ENCODE peak calls at places on chromosomes 5 and 9, in ten cellular contexts. Z, S, H, D, Y, E, R, B, K and W are unnamed samples.

GRCh38 chr9:87816041-87816440 is 66.6 kb upstream of the SPATA31E1 start:
- DNase-seq in Z (no peak), H (no peak), Y (no peak), B (no peak), S (no peak), K (no peak), E (no peak), R (peak; percentile 47), D (no peak), W (no peak)

GRCh38 chr9:110256392-110257096 is at the start of gene TXN:
- DNase-seq in B (peak; percentile 93), E (peak; percentile 93), D (peak; percentile 89), R (peak; percentile 91), H (peak; percentile 82), K (peak; percentile 73), Y (peak; percentile 97), S (peak; percentile 77), Z (peak; percentile 59), W (peak; percentile 93)

GRCh38 chr5:178162481-178162880 is 8.8 kb upstream of the NHP2 start:
- DNase-seq in Z (no peak), E (no peak), B (no peak), Y (no peak), K (no peak), R (no peak), S (no peak), D (no peak), H (no peak), W (no peak)

GRCh38 chr5:22531986-22532385 is 321.2 kb downstream of the CDH12 start:
- DNase-seq in B (no peak), Y (no peak), H (no peak), K (no peak), Z (no peak), D (no peak), E (no peak), S (no peak), R (no peak), W (no peak)

GRCh38 chr5:13569088-13569715 is 375.3 kb downstream of the DNAH5 start:
- DNase-seq in B (no peak), S (no peak), E (no peak), D (no peak), R (no peak), Z (no peak), Y (no peak), H (no peak), K (no peak), W (no peak)

GRCh38 chr5:82564963-82565362 is 286.8 kb upstream of the RPS23 start:
- DNase-seq in B (no peak), E (no peak), H (no peak), S (no peak), K (no peak), R (no peak), Y (no peak), D (no peak), Z (no peak), W (no peak)

GRCh38 chr9:34385561-34386230 is 9.0 kb upstream of the MYORG start:
- DNase-seq in S (no peak), B (no peak), Z (no peak), R (no peak), Y (no peak), H (no peak), D (no peak), K (no peak), E (no peak), W (no peak)

GRCh38 chr9:99822096-99822595 is 461 bp downstream of the NR4A3 start:
- DNase-seq in K (no peak), H (no peak), Y (no peak), D (no peak), Z (no peak), B (no peak), S (no peak), R (peak; percentile 27), E (no peak), W (no peak)

GRCh38 chr5:177233206-177233605 is 70.3 kb downstream of the RAB24 start:
- DNase-seq in R (peak; percentile 9), K (no peak), E (no peak), B (no peak), D (no peak), Y (no peak), S (no peak), Z (no peak), H (no peak), W (no peak)

GRCh38 chr5:67160985-67161384 is 35.6 kb downstream of the CD180 start:
- DNase-seq in D (no peak), R (no peak), S (peak; percentile 87), E (peak; percentile 49), K (peak; percentile 67), Y (no peak), Z (no peak), H (no peak), B (peak; percentile 67), W (no peak)

GRCh38 chr5:93941897-93942296 is 200.5 kb upstream of the POU5F2 start:
- DNase-seq in B (no peak), D (no peak), E (peak; percentile 47), Z (no peak), Y (no peak), R (peak; percentile 10), S (no peak), H (no peak), K (no peak), W (no peak)

DNA sequence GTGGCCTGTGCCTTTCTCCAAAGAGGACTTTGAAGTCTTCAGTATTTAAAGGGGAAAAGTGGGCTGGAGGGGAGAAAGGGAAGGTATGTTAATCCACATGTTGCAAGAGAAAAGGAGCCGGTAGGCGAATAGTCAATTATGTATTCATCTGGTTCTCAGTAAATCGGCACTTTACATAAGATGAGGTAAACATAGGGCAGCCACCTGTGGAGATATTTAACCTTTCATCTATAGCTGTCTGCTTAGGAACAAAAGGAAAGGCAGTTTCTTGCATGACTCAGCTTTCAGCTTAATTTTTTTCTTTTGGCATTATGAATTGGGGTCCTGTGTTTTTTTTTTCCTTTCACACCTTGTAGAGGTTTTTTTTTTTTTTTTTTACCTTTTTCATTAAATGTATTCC is 42.2 kb downstream of the FGD3 start:
- DNase-seq in E (no peak), D (no peak), Y (no peak), B (no peak), R (no peak), H (peak; percentile 52), K (no peak), Z (no peak), S (no peak), W (no peak)
- TF ChIP-seq CTCF in E (no peak), D (no peak), Y (no peak), B (no peak), R (no peak), H (no peak), K (no peak), Z (no peak), S (no peak), W (no peak)

GRCh38 chr9:96038271-96038670 is 162.8 kb downstream of the ERCC6L2 start:
- DNase-seq in B (no peak), Y (no peak), K (no peak), E (no peak), D (no peak), R (no peak), H (no peak), Z (no peak), S (no peak), W (no peak)
- H3K9me3 ChIP-seq in B (peaks cover 9% of the 10 kb centered on the region), Y (peaks cover 8% of the 10 kb centered on the region), K (no peaks in the 10 kb centered on the region), E (no peaks in the 10 kb centered on the region), D (no peaks in the 10 kb centered on the region), R (no peaks in the 10 kb centered on the region), H (peaks cover 10% of the 10 kb centered on the region), Z (no peaks in the 10 kb centered on the region), S (no peaks in the 10 kb centered on the region), W (peaks cover 7% of the 10 kb centered on the region)

DNA sequence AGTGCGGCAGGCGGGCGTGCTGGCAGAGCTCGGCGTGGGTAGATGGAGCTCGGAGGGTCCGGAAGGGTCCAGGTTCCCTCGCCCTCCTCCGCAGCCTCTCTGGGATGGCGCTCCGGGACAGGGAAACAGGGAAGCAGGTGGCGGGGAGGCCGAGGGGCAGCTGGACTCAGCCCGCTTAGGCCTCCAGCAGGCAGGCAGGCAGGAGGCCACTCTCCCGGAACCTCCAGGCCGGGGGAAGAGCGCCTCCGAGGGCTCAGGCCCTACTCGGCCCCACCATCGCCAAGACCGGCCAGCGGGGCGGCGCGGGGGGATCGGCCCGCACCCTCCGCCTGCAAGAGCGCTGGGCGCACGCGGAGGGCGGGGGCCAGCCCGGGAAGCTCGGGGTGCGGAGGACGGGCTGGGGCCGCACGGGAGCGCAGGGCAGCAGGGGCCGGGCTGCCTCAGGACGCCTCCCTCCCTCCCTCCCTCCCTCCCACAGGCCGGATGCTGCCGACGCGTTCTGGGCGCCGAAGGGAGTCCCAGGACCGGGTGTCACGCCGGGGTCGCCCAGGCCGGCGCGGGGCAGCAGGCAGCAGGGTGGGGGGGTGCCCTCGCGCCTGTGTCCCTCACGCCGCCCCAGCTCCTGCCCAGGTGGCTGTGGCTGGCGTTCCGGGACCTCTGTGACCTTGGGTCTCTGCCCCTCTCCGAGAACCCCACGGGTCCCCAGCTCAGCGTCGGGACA is 977 bp downstream of the MGAT4B start:
- DNase-seq in H (peak; percentile 34), K (no peak), R (peak; percentile 61), B (peak; percentile 75), D (peak; percentile 67), E (peak; percentile 86), Z (no peak), S (no peak), Y (peak; percentile 72), W (no peak)
- TF ChIP-seq CTCF in H (no peak), K (no peak), R (no peak), B (no peak), D (peak; percentile 14), E (no peak), Z (no peak), S (no peak), Y (no peak), W (no peak)

DNA sequence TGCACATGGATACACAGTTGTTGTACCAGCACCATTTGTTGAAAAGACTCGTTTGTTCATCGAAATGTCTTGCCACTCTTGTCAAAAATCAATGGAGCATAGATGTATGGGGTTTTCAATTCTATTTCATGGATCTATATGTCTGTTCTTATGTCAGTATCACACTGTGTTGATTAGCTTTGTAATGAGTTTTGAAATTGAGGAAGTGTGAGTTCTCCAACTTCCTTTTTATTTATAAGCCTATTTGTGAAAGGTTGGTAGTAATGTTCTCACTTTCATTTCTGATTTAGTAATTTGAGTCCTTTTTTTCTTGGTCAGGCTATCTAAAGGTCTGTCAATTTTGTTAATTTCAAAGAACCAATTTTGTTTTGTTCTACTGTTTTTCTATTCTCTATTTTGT is 26.1 kb downstream of the ZNF510 start:
- DNase-seq in Y (no peak), Z (no peak), R (no peak), K (no peak), E (no peak), B (no peak), H (no peak), S (no peak), D (peak; percentile 16), W (no peak)
- H3K9me3 ChIP-seq in Y (peaks cover 100% of the 10 kb centered on the region), Z (peaks cover 92% of the 10 kb centered on the region), R (peaks cover 7% of the 10 kb centered on the region), K (peaks cover 46% of the 10 kb centered on the region), E (peaks cover 27% of the 10 kb centered on the region), B (peaks cover 98% of the 10 kb centered on the region), H (peaks cover 37% of the 10 kb centered on the region), S (peaks cover 11% of the 10 kb centered on the region), D (peaks cover 32% of the 10 kb centered on the region), W (peaks cover 20% of the 10 kb centered on the region)

GRCh38 chr9:112443200-112443599 is 43.4 kb upstream of the KIAA1958 start:
- DNase-seq in S (peak; percentile 18), R (no peak), B (no peak), D (peak; percentile 39), K (no peak), Y (no peak), Z (no peak), E (no peak), H (no peak), W (no peak)
- TF ChIP-seq CTCF in S (peak; percentile 61), R (peak; percentile 56), B (peak; percentile 27), D (peak; percentile 79), K (peak; percentile 55), Y (peak; percentile 44), Z (peak; percentile 35), E (peak; percentile 63), H (peak; percentile 54), W (peak; percentile 24)